ENCODE peak calls at places on chromosomes 3 and 15, in ten cellular contexts. Q is Panc1; M is PC-3; I is endodermal cell; U is CD8-positive, alpha-beta T cell; O is cardiac muscle cell; N is mucosa of descending colon; B is heart left ventricle; E is HepG2; Z is HCT116. T is an unnamed sample. For H3K36me3, the result is how much of the 10 kb centered on the place peaks cover.

GRCh38 chr15:47460775-47461174 is 256.5 kb upstream of the SEMA6D start:
- DNase-seq in O (no peak), E (no peak), I (no peak), Z (no peak), B (no peak), Q (no peak), U (no peak), N (no peak), M (no peak), T (peak)

GRCh38 chr15:75904241-75904631 is 558 bp downstream of the FBXO22 start:
- DNase-seq in I (peak), B (no peak), N (no peak), Q (no peak), M (peak), E (peak), Z (no peak), O (peak), U (peak), T (peak)

GRCh38 chr15:92958105-92958504 is 58.0 kb downstream of the CHD2 start:
- DNase-seq in I (no peak), B (no peak), U (peak), Z (no peak), N (no peak), E (no peak), Q (no peak), M (no peak), O (peak), T (peak)

GRCh38 chr15:79973445-79974180 is 2.6 kb upstream of the BCL2A1 start:
- DNase-seq in O (no peak), U (no peak), E (no peak), I (no peak), B (no peak), N (no peak), Z (no peak), Q (no peak), M (no peak), T (no peak)

GRCh38 chr3:157175678-157176077 is 15.7 kb upstream of the CCNL1 start:
- DNase-seq in N (peak), M (no peak), I (peak), E (no peak), Q (no peak), O (no peak), Z (no peak), U (no peak), B (no peak), T (no peak)

GRCh38 chr3:149180057-149180573 is 41.5 kb downstream of the CP start:
- DNase-seq in Z (peak), B (peak), N (no peak), E (peak), O (peak), Q (peak), U (no peak), M (peak), I (no peak), T (peak)

GRCh38 chr3:42387802-42388651 is 22.4 kb downstream of the LYZL4 start:
- DNase-seq in O (no peak), I (no peak), U (peak), N (no peak), M (peak), E (no peak), Q (no peak), B (no peak), Z (no peak), T (peak)

GRCh38 chr15:63332367-63333078 is 49.1 kb downstream of the CA12 start:
- DNase-seq in Z (peak), M (peak), E (no peak), U (no peak), I (no peak), B (no peak), N (no peak), O (peak), Q (peak), T (peak)

GRCh38 chr3:90091557-90091956 is 984.1 kb downstream of the EPHA3 start:
- DNase-seq in M (peak), N (no peak), Q (no peak), Z (no peak), I (peak), E (peak), B (no peak), O (peak), U (no peak), T (peak)

GRCh38 chr15:95266481-95267061 is 1035.2 kb downstream of the MCTP2 start:
- DNase-seq in E (no peak), M (no peak), Z (no peak), U (no peak), I (no peak), N (no peak), B (no peak), O (peak), Q (no peak), T (no peak)

GRCh38 chr3:194089357-194090177 is 46.4 kb upstream of the HES1 start:
- DNase-seq in U (no peak), Z (peak), O (peak), E (peak), I (peak), N (no peak), Q (peak), M (peak), B (peak), T (peak)

GRCh38 chr3:194134231-194134756 is 1.7 kb upstream of the HES1 start:
- DNase-seq in I (no peak), N (no peak), E (no peak), U (peak), B (peak), Z (no peak), Q (no peak), O (peak), M (no peak), T (no peak)

GRCh38 chr3:126476166-126476975 is 680 bp upstream of the ZXDC start:
- DNase-seq in M (peak), O (peak), N (peak), U (no peak), Q (peak), B (peak), E (no peak), Z (peak), I (no peak), T (peak)

GRCh38 chr15:43511012-43511885 is 6.2 kb upstream of the MAP1A start:
- DNase-seq in E (peak), I (peak), U (no peak), N (peak), Q (no peak), O (no peak), Z (peak), M (peak), B (no peak), T (no peak)

GRCh38 chr15:69996321-69996720 is 101.4 kb downstream of the TLE3 start:
- DNase-seq in B (no peak), U (no peak), N (no peak), Z (no peak), M (no peak), E (no peak), O (no peak), Q (no peak), I (no peak), T (no peak)

GRCh38 chr3:81244196-81244595 is 517.2 kb downstream of the GBE1 start:
- DNase-seq in Q (no peak), B (no peak), Z (no peak), E (no peak), O (no peak), N (no peak), I (no peak), U (no peak), M (no peak), T (no peak)

GRCh38 chr3:127613406-127613805 is 15.2 kb downstream of the MCM2 start:
- DNase-seq in M (peak), N (no peak), U (no peak), E (no peak), Z (no peak), B (no peak), I (no peak), Q (no peak), O (no peak), T (no peak)

DNA sequence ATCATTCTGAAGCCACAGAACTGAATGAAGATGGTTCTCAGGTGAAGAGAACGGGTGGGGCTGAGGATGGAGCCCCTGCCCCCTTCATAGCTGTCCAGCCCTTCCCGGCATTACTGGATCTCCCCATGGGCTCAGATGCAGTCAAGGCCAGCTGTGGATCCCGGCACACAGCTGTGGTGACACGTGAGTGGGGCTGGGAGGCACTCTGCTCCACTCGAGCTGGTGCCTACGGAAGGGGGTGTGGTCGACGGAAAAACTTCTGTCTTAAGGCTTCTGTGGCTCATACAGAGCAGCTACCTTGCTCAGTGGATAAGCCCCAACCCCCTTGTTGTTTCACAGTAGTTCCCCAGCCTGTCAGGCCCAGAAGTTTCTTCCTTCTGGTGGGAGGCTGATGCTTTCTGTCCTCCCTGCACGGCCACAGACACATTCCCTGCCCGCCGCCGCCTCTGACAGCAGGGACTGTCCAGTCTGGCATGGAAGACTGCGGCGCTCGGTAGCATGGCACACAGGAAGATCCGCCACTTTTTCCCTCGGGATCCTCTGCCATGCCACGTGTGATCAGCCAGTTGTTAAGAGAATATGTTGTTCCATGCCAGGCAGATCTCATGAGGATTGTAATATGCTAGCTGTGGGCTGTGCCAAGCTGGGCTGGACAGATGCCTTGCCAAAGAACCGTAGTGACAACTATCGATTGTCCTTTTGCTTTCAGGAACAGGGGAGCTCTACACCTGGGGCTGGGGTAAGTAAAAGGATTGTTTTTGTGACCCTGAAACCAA is 5.8 kb downstream of the RCCD1 start:
- DNase-seq in N (no peak), M (no peak), O (no peak), Z (no peak), U (no peak), I (no peak), Q (no peak), E (no peak), B (no peak), T (no peak)
- H3K4me3 ChIP-seq in N (no peak), M (no peak), O (no peak), Z (no peak), U (no peak), I (no peak), Q (no peak), E (no peak), B (no peak), T (no peak)

DNA sequence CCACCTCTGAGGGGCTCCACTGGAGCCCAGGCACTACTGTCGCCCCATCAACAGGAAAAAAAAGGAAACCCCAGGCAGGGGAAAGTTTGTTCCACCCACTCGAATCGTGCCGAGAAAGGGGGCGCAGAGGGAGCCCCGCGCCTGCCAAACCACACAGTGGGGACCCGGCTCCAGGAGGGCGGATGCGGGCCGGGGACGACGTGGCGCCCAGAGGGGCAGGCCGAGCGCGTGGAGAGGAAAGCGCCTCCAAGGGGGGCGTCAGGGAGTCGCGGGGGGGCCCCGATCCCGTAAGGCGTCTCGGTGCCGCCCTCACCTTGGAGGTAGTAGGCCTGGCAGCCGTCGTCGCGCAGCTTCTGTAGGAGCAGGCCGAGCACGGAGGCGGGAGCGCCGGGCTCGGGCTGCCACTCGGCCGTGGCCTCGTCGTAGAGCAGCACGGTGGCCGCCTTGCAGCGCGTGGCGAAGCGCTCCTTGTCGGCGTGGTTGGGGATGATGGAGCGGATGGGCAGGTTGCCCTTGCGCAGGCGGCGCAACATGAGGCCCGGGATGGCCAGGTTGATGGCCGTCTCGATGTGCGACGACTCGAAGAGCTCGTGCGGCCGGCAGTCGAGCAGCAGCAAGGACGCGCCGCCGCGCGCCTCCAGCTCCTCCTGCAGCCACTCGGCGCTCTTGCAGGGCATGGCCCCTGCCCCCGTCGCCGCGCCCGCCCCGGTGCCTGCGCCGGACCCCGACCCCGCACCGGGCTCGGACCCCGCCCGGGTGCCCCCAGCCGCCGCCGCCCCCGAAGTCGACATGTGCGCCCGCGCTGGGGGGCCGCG is 627 bp downstream of the DUSP7 start:
- DNase-seq in B (no peak), N (peak), M (peak), Z (no peak), I (peak), U (peak), Q (no peak), E (peak), O (peak), T (no peak)
- TF ChIP-seq CTCF in B (no peak), N (no peak), M (no peak), Z (no peak), I (peak), U (no peak), Q (no peak), E (peak), O (peak), T (peak)

DNA sequence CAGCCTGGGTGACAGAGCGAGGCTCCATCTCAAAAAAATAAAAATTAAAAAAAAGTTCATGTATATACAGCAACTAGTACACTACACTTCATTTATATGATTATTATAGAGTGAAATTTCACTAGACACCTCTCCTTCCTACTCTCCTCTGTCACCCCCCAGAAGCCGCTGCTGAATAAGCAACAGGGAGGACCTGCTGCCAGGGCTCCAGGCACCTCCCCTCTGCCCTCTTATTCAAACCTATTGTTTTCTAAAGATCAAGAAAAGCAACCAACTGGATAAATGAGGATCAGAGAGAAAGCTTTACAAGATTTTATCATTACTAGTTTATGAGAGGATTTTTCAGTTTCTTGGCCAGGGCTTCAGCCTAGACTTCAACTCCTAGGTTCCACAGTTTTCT is 71.5 kb downstream of the DHX30 start:
- DNase-seq in Q (no peak), I (peak), U (no peak), Z (no peak), B (no peak), E (no peak), N (no peak), M (no peak), O (no peak), T (no peak)
- H3K36me3 ChIP-seq in Q (under half), I (half or more), U (under half), Z (under half), B (half or more), E (under half), N (under half), M (under half), O (under half), T (under half)

GRCh38 chr15:38253448-38253847 is 812 bp downstream of the SPRED1 start:
- DNase-seq in E (no peak), O (peak), M (peak), N (no peak), U (no peak), Z (peak), B (no peak), Q (no peak), I (no peak), T (peak)

GRCh38 chr15:38254065-38254883 is 1.6 kb downstream of the SPRED1 start:
- DNase-seq in Z (peak), N (peak), M (peak), U (peak), I (peak), O (peak), Q (peak), B (no peak), E (peak), T (peak)

GRCh38 chr15:38257676-38258075 is 5.0 kb downstream of the SPRED1 start:
- DNase-seq in Z (no peak), N (no peak), O (no peak), I (no peak), U (no peak), E (no peak), B (no peak), Q (no peak), M (no peak), T (no peak)

GRCh38 chr15:38252481-38253311 is at the start of gene SPRED1:
- DNase-seq in U (peak), Q (no peak), B (peak), O (peak), N (peak), E (peak), I (peak), Z (no peak), M (peak), T (no peak)

DNA sequence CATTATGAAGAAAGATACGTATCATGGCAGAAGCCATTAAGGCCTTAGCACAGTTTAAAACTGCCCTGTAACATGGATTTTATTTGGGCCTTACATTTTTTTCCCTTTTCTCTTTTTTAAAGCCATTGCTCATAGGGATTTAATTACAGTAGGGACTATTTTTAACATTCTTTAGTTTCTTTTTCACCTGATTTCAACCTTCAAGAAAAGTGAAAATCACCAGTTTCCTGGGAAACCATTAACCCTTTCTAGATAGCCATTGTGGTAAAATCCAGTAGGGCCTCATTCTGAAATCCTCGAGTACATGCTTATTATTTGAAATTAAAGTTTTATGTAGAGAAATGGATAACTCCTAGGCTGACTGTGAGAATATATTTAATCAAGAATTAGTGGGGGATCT is 3.1 kb downstream of the SPRED1 start:
- DNase-seq in Q (no peak), E (no peak), B (no peak), N (no peak), O (no peak), Z (no peak), I (no peak), U (no peak), M (no peak), T (no peak)
- H3K4me3 ChIP-seq in Q (peak), E (peak), B (no peak), N (no peak), O (peak), Z (no peak), I (peak), U (no peak), M (peak), T (no peak)

DNA sequence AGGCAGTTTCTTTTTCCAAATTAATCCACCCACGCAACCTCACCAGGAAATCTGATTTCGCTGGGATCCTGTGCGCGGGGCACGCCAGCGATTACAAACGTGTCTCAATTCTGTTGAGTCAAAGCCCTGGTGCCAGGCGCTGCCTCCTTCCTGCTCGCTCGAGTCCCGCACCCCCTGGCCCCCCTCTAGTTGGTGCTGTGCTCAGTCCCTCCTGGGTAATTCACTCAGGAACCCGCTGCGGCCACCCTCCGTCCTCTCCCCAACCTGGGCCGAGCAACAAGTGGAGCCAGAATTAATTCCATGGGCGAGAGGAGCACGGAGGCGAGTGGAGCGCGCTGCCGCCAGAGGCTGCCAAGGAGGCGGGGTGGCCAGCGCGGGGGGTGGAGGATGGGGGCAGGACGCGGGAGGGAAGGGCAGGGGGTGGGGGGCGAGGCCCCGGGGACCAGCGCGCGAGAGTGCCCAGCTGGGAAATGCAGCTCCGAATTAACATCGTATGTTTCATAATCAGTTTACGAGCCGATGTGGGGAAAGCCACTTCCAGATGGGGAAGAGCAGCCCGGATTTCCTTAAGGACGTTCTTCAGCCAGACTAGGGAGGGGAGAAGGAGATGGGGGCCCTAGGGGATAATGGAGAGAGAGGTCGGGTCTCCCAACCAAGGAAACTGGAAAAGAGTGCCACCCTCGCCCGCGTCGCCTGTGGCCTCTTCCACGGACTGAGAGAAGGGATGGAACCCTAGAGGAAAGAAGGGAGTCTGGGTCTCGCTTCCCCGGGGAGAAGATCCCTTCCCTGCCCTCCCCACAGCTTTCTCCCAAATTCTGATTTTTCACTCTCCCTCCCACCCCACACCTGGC is 5.8 kb downstream of the WNT5A start:
- DNase-seq in E (no peak), U (no peak), O (peak), Q (no peak), I (peak), B (no peak), N (peak), M (peak), Z (no peak), T (no peak)
- TF ChIP-seq CTCF in E (no peak), U (no peak), O (no peak), Q (no peak), I (no peak), B (no peak), N (no peak), M (peak), Z (no peak), T (no peak)

T was measured in bronchial epithelial cell.